ENCODE peak calls at places on chromosomes 4 and X, in eight cellular contexts. L, R, T, B, G, N, E and M are unnamed samples.

GRCh38 chrX:43822015-43822414 is 60.2 kb downstream of the MAOB start:
- DNase-seq in N (no peak), L (peak; percentile 23), R (no peak), G (no peak), T (no peak), E (no peak), B (no peak), M (peak; percentile 1)

GRCh38 chr4:137181293-137181899 is 350.9 kb downstream of the PCDH18 start:
- DNase-seq in E (no peak), B (no peak), G (no peak), R (no peak), N (no peak), T (no peak), L (no peak), M (no peak)

GRCh38 chr4:76772498-76773106 is 125.3 kb downstream of the SOWAHB start:
- DNase-seq in L (peak; percentile 75), T (peak; percentile 16), N (no peak), R (no peak), E (peak; percentile 78), B (no peak), G (no peak), M (peak; percentile 76)

GRCh38 chr4:39046243-39046642 is 14.0 kb upstream of the TMEM156 start:
- DNase-seq in R (no peak), L (peak; percentile 71), T (peak; percentile 60), G (no peak), E (no peak), B (no peak), N (no peak), M (peak; percentile 37)

GRCh38 chr4:87839309-87839946 is 6.7 kb downstream of the MEPE start:
- DNase-seq in T (peak; percentile 90), E (peak; percentile 59), B (no peak), R (peak; percentile 86), N (no peak), G (no peak), L (peak; percentile 61), M (peak; percentile 49)

GRCh38 chr4:106548446-106549044 is 180.0 kb upstream of the GIMD1 start:
- DNase-seq in R (no peak), N (no peak), T (no peak), E (no peak), G (no peak), B (no peak), L (no peak), M (no peak)

GRCh38 chr4:12486995-12487394 is 997.1 kb downstream of the RAB28 start:
- DNase-seq in G (no peak), B (no peak), E (no peak), N (no peak), T (no peak), L (no peak), R (no peak), M (no peak)

GRCh38 chr4:110501826-110502225 is 25.9 kb downstream of the ENPEP start:
- DNase-seq in R (no peak), E (peak; percentile 40), T (no peak), L (peak; percentile 49), G (no peak), N (no peak), B (no peak), M (peak; percentile 61)

GRCh38 chr4:158807696-158808095 is 38.9 kb downstream of the FNIP2 start:
- DNase-seq in T (peak; percentile 24), N (no peak), R (no peak), L (no peak), E (no peak), B (no peak), G (no peak), M (no peak)